ENCODE peak calls at places on chromosomes 12 and 14, in ten cellular contexts. H is left ventricle myocardium inferior; W is Karpas-422; N is heart left ventricle; S is neural progenitor cell; M is HCT116; X is cardiac muscle cell; C is naive thymus-derived CD4-positive, alpha-beta T cell; L is PC-9; E is A549. J is an unnamed sample. For H3K4me1, the result is how much of the 10 kb centered on the place peaks cover.

GRCh38 chr12:108232565-108232964 is 103.5 kb downstream of the WSCD2 start:
- DNase-seq in E (no peak), N (no peak), H (no peak), X (no peak), L (no peak), M (peak), C (no peak), S (no peak), W (no peak), J (peak)

GRCh38 chr12:10741836-10742235 is 18.7 kb upstream of the YBX3 start:
- DNase-seq in N (no peak), X (no peak), L (no peak), E (no peak), W (no peak), M (no peak), S (no peak), C (no peak), H (no peak), J (no peak)

GRCh38 chr12:98821232-98821631 is 176.1 kb downstream of the APAF1 start:
- DNase-seq in C (no peak), M (no peak), N (no peak), X (no peak), L (no peak), S (peak), E (no peak), W (no peak), H (no peak), J (no peak)

GRCh38 chr14:101476931-101477553 is 84.3 kb upstream of the DIO3 start:
- DNase-seq in W (peak), C (no peak), S (peak), E (peak), N (no peak), L (peak), X (no peak), H (no peak), M (peak), J (no peak)

GRCh38 chr12:51028811-51029146 is 2.6 kb upstream of the SLC11A2 start:
- DNase-seq in C (no peak), W (no peak), N (no peak), X (peak), M (no peak), E (no peak), L (peak), H (no peak), S (no peak), J (no peak)

GRCh38 chr14:96184737-96185136 is 19.9 kb upstream of the BDKRB2 start:
- DNase-seq in S (no peak), E (no peak), X (peak), N (no peak), L (no peak), C (no peak), H (no peak), M (no peak), W (no peak), J (no peak)

GRCh38 chr12:53677612-53678133 is 1.8 kb upstream of the ATP5MC2 start:
- DNase-seq in X (peak), S (peak), W (no peak), M (no peak), E (no peak), H (no peak), C (no peak), N (no peak), L (no peak), J (no peak)

GRCh38 chr12:51484119-51484518 is 59.5 kb downstream of the SLC4A8 start:
- DNase-seq in H (no peak), S (no peak), C (peak), M (no peak), L (no peak), N (no peak), E (no peak), X (no peak), W (no peak), J (no peak)

GRCh38 chr12:87802721-87803011 is 226.5 kb downstream of the C12orf50 start:
- DNase-seq in E (no peak), M (no peak), N (no peak), H (no peak), C (no peak), S (no peak), X (no peak), W (no peak), L (no peak), J (no peak)

GRCh38 chr14:105474478-105475268 is at the start of gene CRIP2:
- DNase-seq in X (peak), E (peak), H (peak), N (peak), C (no peak), L (peak), M (no peak), W (peak), S (peak), J (peak)

GRCh38 chr14:105477659-105478623 is 3.3 kb downstream of the CRIP2 start:
- DNase-seq in X (peak), M (no peak), E (no peak), N (peak), L (no peak), W (no peak), C (peak), S (peak), H (peak), J (no peak)

GRCh38 chr14:105475269-105475915 is 771 bp downstream of the CRIP2 start:
- DNase-seq in W (no peak), S (peak), N (peak), E (no peak), X (no peak), C (no peak), L (no peak), M (no peak), H (no peak), J (peak)

GRCh38 chr14:105476937-105477658 is 2.5 kb downstream of the CRIP2 start:
- DNase-seq in S (no peak), X (peak), E (no peak), L (no peak), M (no peak), W (no peak), C (no peak), N (peak), H (peak), J (no peak)

DNA sequence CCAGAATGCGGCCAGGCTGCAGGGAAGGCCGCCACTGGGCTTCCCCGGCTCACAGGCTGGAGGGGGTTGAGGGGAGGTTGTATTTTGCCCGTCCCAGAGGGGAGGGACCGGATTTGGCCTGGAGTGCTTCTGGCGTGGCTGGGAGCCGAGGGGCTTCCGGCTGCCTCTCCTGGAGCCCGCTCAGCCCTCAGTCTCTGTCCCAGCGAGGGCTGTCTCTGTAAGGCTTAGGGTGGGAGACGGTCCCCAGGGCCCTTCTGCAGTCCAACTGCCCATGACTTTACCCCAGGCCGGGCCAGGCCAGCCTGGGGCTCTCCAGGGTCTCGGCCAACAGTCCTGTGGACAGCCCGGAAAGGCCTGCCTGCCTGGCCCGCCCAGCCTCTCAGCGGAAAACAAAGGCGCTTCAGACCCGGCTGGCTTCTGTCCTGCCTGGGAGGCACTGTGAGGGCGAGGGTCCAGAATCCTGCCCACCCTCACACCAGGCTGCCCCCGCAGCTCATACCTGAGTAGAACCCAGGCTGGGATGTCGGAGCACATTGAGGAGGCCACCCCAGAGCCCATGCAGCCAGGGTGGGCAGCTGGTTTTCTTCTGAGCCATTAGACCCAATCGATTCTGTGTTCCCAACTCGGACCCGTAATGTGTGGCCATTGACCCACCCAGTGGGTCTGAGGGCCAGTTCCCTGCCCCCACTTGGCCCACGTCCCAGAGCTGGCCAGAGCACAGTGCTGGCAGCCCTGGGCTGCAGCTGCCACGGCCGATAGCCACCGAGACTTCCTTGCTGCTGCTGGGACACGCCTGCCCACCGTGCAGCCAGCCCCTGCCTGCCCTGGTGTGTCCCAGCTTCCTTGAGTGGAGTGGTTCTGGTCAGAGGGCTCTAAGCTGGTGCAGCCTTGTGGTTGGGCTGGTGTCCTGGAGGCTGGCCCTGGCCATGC is 1.6 kb downstream of the CRIP2 start:
- DNase-seq in M (no peak), H (peak), W (no peak), N (peak), L (no peak), S (peak), E (no peak), X (peak), C (no peak), J (peak)
- H3K4me1 ChIP-seq in M (under half), H (half or more), W (under half), N (half or more), L (under half), S (under half), E (half or more), X (half or more), C (under half), J (half or more)

GRCh38 chr14:74568380-74568649 is 43.7 kb downstream of the LTBP2 start:
- DNase-seq in H (no peak), N (no peak), X (no peak), L (peak), C (no peak), E (no peak), W (no peak), M (no peak), S (no peak), J (no peak)
- H3K4me1 ChIP-seq in H (half or more), N (under half), X (under half), L (half or more), C (under half), E (half or more), W (under half), M (half or more), S (under half), J (half or more)

DNA sequence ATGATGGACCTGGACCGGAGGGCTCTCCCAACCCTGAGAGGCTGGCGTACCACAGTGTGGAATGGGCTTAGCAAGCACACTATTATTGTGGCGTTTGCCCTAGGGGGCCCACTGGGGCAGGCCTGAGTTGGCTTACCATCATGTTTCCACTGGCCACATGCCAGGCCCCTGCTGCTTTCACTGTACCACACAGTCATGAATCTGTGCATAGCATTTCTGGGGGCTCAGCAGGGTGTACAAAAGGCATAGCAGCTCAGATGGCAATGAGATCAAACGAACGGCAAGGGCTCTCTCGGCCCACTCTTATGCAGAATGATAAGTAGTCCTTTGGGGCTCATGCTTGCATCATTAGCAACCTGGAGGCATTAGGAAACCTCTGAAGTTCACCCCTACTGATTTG is 137.0 kb upstream of the HIF1A start:
- DNase-seq in C (no peak), L (no peak), N (no peak), S (no peak), W (no peak), E (no peak), M (no peak), X (no peak), H (no peak), J (no peak)
- H3K4me1 ChIP-seq in C (under half), L (half or more), N (under half), S (under half), W (under half), E (half or more), M (half or more), X (under half), H (half or more), J (half or more)

GRCh38 chr14:61620130-61620946 is 75.0 kb upstream of the HIF1A start:
- DNase-seq in N (no peak), X (peak), S (no peak), L (no peak), E (no peak), C (no peak), H (no peak), W (no peak), M (no peak), J (peak)
- H3K4me1 ChIP-seq in N (under half), X (under half), S (under half), L (under half), E (under half), C (under half), H (under half), W (under half), M (under half), J (under half)

GRCh38 chr14:68596211-68596610 is 196.7 kb downstream of the ZFP36L1 start:
- DNase-seq in X (no peak), W (no peak), E (no peak), H (no peak), M (no peak), L (no peak), N (no peak), C (no peak), S (no peak), J (no peak)
- H3K4me1 ChIP-seq in X (under half), W (under half), E (under half), H (under half), M (half or more), L (under half), N (under half), C (under half), S (half or more), J (under half)

J was measured in thyroid gland.